ENCODE peak calls at places on chromosome 21, in ten cellular contexts. R is skeletal muscle cell; N is neural progenitor cell; V is naive thymus-derived CD8-positive, alpha-beta T cell; H is EL; K is left ventricle myocardium inferior; T is erythroblast; D is tibial nerve; Q is activated CD4-positive, CD25-positive, alpha-beta regulatory T cell treated with anti-CD3 and anti-CD28 coated beads, Interleukin-2, amount 50 U/mL, for 16 hours; L is stimulated activated CD8-positive, alpha-beta memory T cell treated with anti-CD3 and anti-CD28 coated beads, Interleukin-15, amount 100 ng/mL, for 24 hours. B is an unnamed sample.

GRCh38 chr21:41138711-41139110 is 29.2 kb upstream of the BACE2 start:
- DNase-seq in L (no peak), R (no peak), H (no peak), Q (no peak), D (no peak), V (no peak), N (no peak), K (no peak), T (no peak), B (no peak)

GRCh38 chr21:35926003-35926541 is 134.3 kb downstream of the SETD4 start:
- DNase-seq in Q (no peak), K (no peak), N (no peak), L (no peak), V (no peak), D (no peak), R (no peak), T (no peak), H (no peak), B (no peak)

GRCh38 chr21:43361493-43362296 is 65.2 kb downstream of the SIK1 start:
- DNase-seq in H (peak), D (no peak), V (peak), Q (no peak), K (peak), R (no peak), T (no peak), N (no peak), L (no peak), B (no peak)

GRCh38 chr21:42654913-42655796 is 1.7 kb downstream of the PDE9A start:
- DNase-seq in R (no peak), H (no peak), T (no peak), D (no peak), Q (no peak), V (peak), K (no peak), L (no peak), N (no peak), B (no peak)

GRCh38 chr21:46142581-46143473 is 12.6 kb downstream of the FTCD start:
- DNase-seq in K (no peak), N (no peak), R (no peak), V (peak), L (no peak), H (no peak), Q (no peak), T (no peak), D (no peak), B (no peak)

GRCh38 chr21:45861156-45861870 is 120.3 kb upstream of the COL6A1 start:
- DNase-seq in Q (no peak), K (no peak), T (no peak), H (no peak), D (no peak), R (no peak), V (no peak), N (no peak), L (no peak), B (no peak)

GRCh38 chr21:44364151-44365053 is 11.0 kb downstream of the TRPM2 start:
- DNase-seq in L (no peak), R (no peak), N (no peak), H (no peak), V (no peak), T (no peak), D (peak), Q (no peak), K (no peak), B (no peak)

GRCh38 chr21:41612674-41613250 is 104.8 kb upstream of the TMPRSS2 start:
- DNase-seq in H (peak), R (peak), V (no peak), L (no peak), N (peak), Q (no peak), K (peak), D (peak), T (peak), B (peak)

GRCh38 chr21:29640233-29640554 is 299.6 kb downstream of the GRIK1 start:
- DNase-seq in N (no peak), Q (no peak), H (no peak), D (no peak), L (no peak), R (no peak), K (no peak), T (no peak), V (no peak), B (no peak)

GRCh38 chr21:32101206-32101763 is 177.6 kb downstream of the MIS18A start:
- DNase-seq in D (no peak), N (no peak), T (no peak), K (no peak), Q (no peak), H (no peak), L (no peak), R (no peak), V (no peak), B (no peak)

GRCh38 chr21:33212159-33212851 is 17.4 kb upstream of the IFNAR2 start:
- DNase-seq in Q (no peak), L (no peak), T (no peak), N (no peak), R (peak), K (no peak), D (no peak), V (no peak), H (peak), B (no peak)

GRCh38 chr21:37748351-37748750 is 167.9 kb downstream of the KCNJ6 start:
- DNase-seq in H (no peak), V (no peak), K (no peak), R (no peak), D (no peak), L (no peak), T (no peak), N (no peak), Q (no peak), B (no peak)

GRCh38 chr21:36879827-36880226 is 86.6 kb downstream of the HLCS start:
- DNase-seq in V (no peak), K (no peak), Q (no peak), L (no peak), N (no peak), H (no peak), D (no peak), T (no peak), R (no peak), B (no peak)

GRCh38 chr21:36388835-36389234 is 3.6 kb downstream of the CHAF1B start:
- DNase-seq in H (no peak), N (peak), R (no peak), V (no peak), K (no peak), D (no peak), L (no peak), Q (no peak), T (no peak), B (no peak)

GRCh38 chr21:45538381-45539045 is 3.7 kb downstream of the SLC19A1 start:
- DNase-seq in Q (no peak), N (no peak), D (peak), T (no peak), R (no peak), K (peak), L (no peak), V (no peak), H (no peak), B (no peak)

GRCh38 chr21:32372755-32373154 is 20.1 kb downstream of the URB1 start:
- DNase-seq in H (no peak), T (no peak), V (no peak), R (no peak), N (no peak), K (no peak), L (no peak), D (no peak), Q (no peak), B (no peak)

GRCh38 chr21:45630876-45631275 is 12.6 kb upstream of the PCBP3 start:
- DNase-seq in D (no peak), V (no peak), K (no peak), T (no peak), N (no peak), Q (no peak), L (no peak), R (no peak), H (no peak), B (no peak)

GRCh38 chr21:31554511-31555022 is 104.9 kb upstream of the SOD1 start:
- DNase-seq in R (no peak), T (no peak), H (peak), N (peak), V (no peak), Q (no peak), D (no peak), L (no peak), K (no peak), B (no peak)

GRCh38 chr21:41965045-41965444 is 11.2 kb upstream of the C2CD2 start:
- DNase-seq in Q (no peak), D (no peak), L (no peak), R (no peak), H (no peak), K (no peak), N (no peak), T (no peak), V (no peak), B (no peak)

GRCh38 chr21:37811711-37812110 is 104.5 kb downstream of the KCNJ6 start:
- DNase-seq in V (no peak), L (no peak), N (no peak), Q (no peak), H (peak), R (no peak), T (no peak), K (no peak), D (no peak), B (no peak)

GRCh38 chr21:28311776-28312175 is 680.9 kb downstream of the LTN1 start:
- DNase-seq in R (no peak), Q (no peak), K (no peak), N (no peak), T (no peak), D (no peak), L (no peak), H (peak), V (no peak), B (no peak)

GRCh38 chr21:25934771-25935224 is 200.0 kb downstream of the GABPA start:
- DNase-seq in K (peak), H (peak), Q (no peak), V (no peak), T (no peak), L (no peak), R (peak), D (peak), N (no peak), B (no peak)

GRCh38 chr21:28541371-28542112 is 451.1 kb downstream of the LTN1 start:
- DNase-seq in V (no peak), N (no peak), T (no peak), H (peak), Q (no peak), L (no peak), D (no peak), R (no peak), K (no peak), B (no peak)

GRCh38 chr21:45384656-45385548 is 20.1 kb upstream of the COL18A1 start:
- DNase-seq in V (no peak), Q (no peak), N (no peak), D (no peak), L (no peak), R (no peak), H (no peak), T (no peak), K (no peak), B (no peak)

GRCh38 chr21:26067836-26068401 is 102.7 kb downstream of the APP start:
- DNase-seq in K (no peak), Q (no peak), R (no peak), V (no peak), D (no peak), L (no peak), H (no peak), T (no peak), N (no peak), B (no peak)

GRCh38 chr21:28196981-28197380 is 795.7 kb downstream of the LTN1 start:
- DNase-seq in N (no peak), T (no peak), D (no peak), K (no peak), H (no peak), V (no peak), Q (no peak), L (no peak), R (no peak), B (no peak)

GRCh38 chr21:35697321-35697808 is 363.0 kb downstream of the SETD4 start:
- DNase-seq in N (no peak), H (peak), R (peak), D (peak), L (no peak), T (no peak), Q (no peak), K (peak), V (no peak), B (no peak)

GRCh38 chr21:44375281-44375651 is 21.8 kb downstream of the TRPM2 start:
- DNase-seq in H (no peak), N (no peak), K (no peak), T (no peak), L (no peak), D (no peak), Q (no peak), R (no peak), V (peak), B (peak)

GRCh38 chr21:32807717-32808380 is 36.3 kb upstream of the PAXBP1 start:
- DNase-seq in L (no peak), R (peak), H (no peak), Q (no peak), T (no peak), K (no peak), V (no peak), D (no peak), N (peak), B (no peak)

GRCh38 chr21:44370027-44370735 is 16.8 kb downstream of the TRPM2 start:
- DNase-seq in T (no peak), K (no peak), V (no peak), Q (no peak), D (peak), L (no peak), N (peak), H (peak), R (no peak), B (no peak)

GRCh38 chr21:42233067-42233981 is 14.4 kb downstream of the ABCG1 start:
- DNase-seq in N (no peak), Q (peak), D (peak), V (peak), R (no peak), T (peak), L (no peak), H (no peak), K (peak), B (no peak)

GRCh38 chr21:37159053-37159776 is 86.2 kb downstream of the TTC3 start:
- DNase-seq in R (no peak), Q (no peak), N (no peak), T (no peak), V (no peak), L (no peak), K (no peak), H (no peak), D (no peak), B (no peak)

GRCh38 chr21:31894441-31894840 is 21.6 kb downstream of the HUNK start:
- DNase-seq in N (no peak), H (no peak), D (no peak), R (no peak), V (no peak), K (no peak), Q (no peak), T (no peak), L (no peak), B (no peak)

GRCh38 chr21:32332463-32332951 is 33.9 kb downstream of the MRAP start:
- DNase-seq in T (no peak), D (no peak), V (no peak), H (no peak), L (no peak), Q (no peak), R (no peak), K (no peak), N (no peak), B (no peak)

GRCh38 chr21:19684328-19684727 is 1280.7 kb upstream of the TMPRSS15 start:
- DNase-seq in Q (no peak), N (peak), L (no peak), D (no peak), T (peak), V (no peak), K (no peak), R (no peak), H (no peak), B (no peak)

GRCh38 chr21:37072239-37072987 is 458 bp downstream of the PIGP start:
- DNase-seq in H (peak), V (no peak), Q (no peak), N (peak), L (no peak), D (peak), T (peak), K (peak), R (peak), B (no peak)

GRCh38 chr21:36747114-36747814 is 48.3 kb downstream of the SIM2 start:
- DNase-seq in N (no peak), Q (no peak), D (no peak), T (no peak), K (peak), H (no peak), L (no peak), R (no peak), V (no peak), B (peak)

GRCh38 chr21:10640446-10640845 is 119.1 kb downstream of the TPTE start:
- DNase-seq in R (no peak), Q (no peak), H (no peak), T (no peak), K (no peak), V (no peak), L (no peak), D (no peak), N (no peak), B (no peak)